ENCODE peak calls at places on chromosome 6, in four cellular contexts. W is left lung, I is A549, Q is astrocyte. Y is an unnamed sample.

GRCh38 chr6:157800420-157801237 is 22.4 kb upstream of the SNX9 start:
- DNase-seq in W (no peak), I (no peak), Q (peak), Y (peak)

GRCh38 chr6:80105972-80106417 is 476 bp upstream of the BCKDHB start:
- DNase-seq in W (no peak), I (no peak), Q (no peak), Y (no peak)

GRCh38 chr6:57004292-57004691 is 42.2 kb upstream of the KIAA1586 start:
- DNase-seq in W (peak), I (no peak), Q (no peak), Y (no peak)

GRCh38 chr6:53042112-53042511 is 23.1 kb upstream of the FBXO9 start:
- DNase-seq in W (no peak), I (peak), Q (peak), Y (peak)

GRCh38 chr6:14066782-14067406 is 50.7 kb upstream of the CD83 start:
- DNase-seq in W (no peak), I (peak), Q (peak), Y (peak)

GRCh38 chr6:137768935-137769334 is 98.1 kb upstream of the TNFAIP3 start:
- DNase-seq in W (no peak), I (no peak), Q (no peak), Y (no peak)

GRCh38 chr6:111230351-111231077 is 143.2 kb downstream of the SLC16A10 start:
- DNase-seq in W (no peak), I (no peak), Q (peak), Y (peak)

GRCh38 chr6:13372688-13373487 is 44.6 kb upstream of the TBC1D7 start:
- DNase-seq in W (no peak), I (no peak), Q (no peak), Y (no peak)

GRCh38 chr6:136113736-136114173 is 136.4 kb downstream of the MTFR2 start:
- DNase-seq in W (no peak), I (peak), Q (peak), Y (peak)

GRCh38 chr6:26016326-26017275 is 54.0 kb downstream of the TRIM38 start:
- DNase-seq in W (peak), I (no peak), Q (peak), Y (no peak)

GRCh38 chr6:26020983-26021349 is 58.4 kb downstream of the TRIM38 start:
- DNase-seq in W (peak), I (peak), Q (peak), Y (peak)

GRCh38 chr6:26019261-26019845 is 56.8 kb downstream of the TRIM38 start:
- DNase-seq in W (no peak), I (no peak), Q (no peak), Y (no peak)

GRCh38 chr6:26020291-26020982 is 57.8 kb downstream of the TRIM38 start:
- DNase-seq in W (peak), I (peak), Q (peak), Y (peak)

GRCh38 chr6:26017567-26017966 is 55.0 kb downstream of the TRIM38 start:
- DNase-seq in W (peak), I (no peak), Q (peak), Y (peak)
- H3K4me3 ChIP-seq in W (no peak), I (no peak), Q (peak), Y (peak)

GRCh38 chr6:92810913-92811312 is 608.4 kb downstream of the EPHA7 start:
- DNase-seq in W (no peak), I (peak), Q (no peak), Y (peak)
- TF ChIP-seq CTCF in W (peak), I (no peak), Q (peak), Y (peak)

GRCh38 chr6:41502607-41503434 is 43.4 kb upstream of the FOXP4 start:
- DNase-seq in W (no peak), I (no peak), Q (peak), Y (no peak)

GRCh38 chr6:41504526-41505021 is 41.6 kb upstream of the FOXP4 start:
- DNase-seq in W (no peak), I (no peak), Q (peak), Y (peak)

GRCh38 chr6:41503435-41503768 is 42.8 kb upstream of the FOXP4 start:
- DNase-seq in W (no peak), I (no peak), Q (no peak), Y (no peak)

GRCh38 chr6:41503841-41504525 is 42.2 kb upstream of the FOXP4 start:
- DNase-seq in W (no peak), I (peak), Q (peak), Y (peak)

DNA sequence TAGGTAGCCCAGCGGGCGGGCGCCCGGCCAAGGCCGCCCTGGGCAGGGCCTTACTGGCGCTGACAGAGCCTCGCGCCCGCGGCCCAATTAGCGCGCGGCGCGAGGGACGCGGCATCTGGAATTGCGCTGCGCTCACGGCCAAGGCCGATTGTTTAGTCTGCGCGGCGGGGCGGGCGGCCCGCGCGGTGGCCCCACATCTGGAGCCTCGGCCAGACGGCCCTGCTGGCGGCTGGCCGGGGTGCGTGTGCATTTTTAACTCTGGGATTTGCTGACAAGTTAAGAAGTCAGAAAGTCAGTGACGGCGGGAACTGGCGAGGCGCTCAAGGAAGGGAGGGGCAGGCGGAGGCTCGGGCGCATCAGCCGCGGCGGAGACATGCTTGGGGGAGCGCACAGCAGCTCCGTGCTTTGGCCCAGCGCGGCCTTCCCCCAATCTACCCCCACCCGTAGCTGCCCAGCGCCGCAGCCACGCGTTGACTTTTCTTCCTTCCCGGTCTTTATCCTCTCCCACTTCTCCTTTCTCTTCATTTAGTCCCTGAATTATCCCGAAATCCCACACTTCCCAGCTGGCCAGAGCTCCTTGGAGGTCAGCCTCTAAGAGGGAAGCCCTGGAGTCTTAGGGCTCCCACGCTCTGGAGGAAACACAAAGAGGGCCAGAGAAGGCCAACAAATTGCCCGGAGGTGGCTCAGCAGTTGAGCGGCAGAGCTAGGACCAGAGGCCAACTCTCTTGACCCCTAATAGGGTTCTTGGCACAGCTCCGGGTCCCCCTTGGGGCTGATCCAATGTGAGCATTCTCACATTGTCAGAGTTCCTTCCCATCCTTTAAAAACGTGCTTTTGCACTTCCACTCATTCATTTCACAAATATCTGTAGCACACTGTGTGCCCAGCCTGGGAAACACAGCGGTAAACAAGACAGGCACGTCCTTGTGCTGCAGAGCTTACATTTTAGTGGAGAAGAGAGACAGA is 40.8 kb upstream of the FOXP4 start:
- DNase-seq in W (peak), I (no peak), Q (peak), Y (peak)
- H3K4me3 ChIP-seq in W (peak), I (no peak), Q (no peak), Y (peak)

DNA sequence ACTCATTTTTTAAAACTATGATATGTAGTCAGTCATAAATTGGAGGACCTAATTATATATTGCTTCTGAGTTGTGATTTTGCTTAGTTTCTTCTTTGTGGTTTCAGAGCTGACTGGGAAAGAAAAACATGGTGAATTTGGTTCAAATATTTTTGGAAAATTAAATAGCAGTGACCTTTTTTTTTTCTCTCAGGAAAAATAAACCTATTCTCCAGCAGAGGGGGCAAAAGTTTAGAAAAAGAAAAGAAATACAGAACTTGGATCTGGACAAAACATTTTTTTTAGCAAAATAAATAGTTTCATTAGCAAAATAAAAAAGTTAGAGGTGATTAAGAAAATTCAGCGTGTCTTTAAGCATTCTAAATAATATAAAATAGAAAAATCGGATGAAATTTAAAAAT is 10.2 kb downstream of the COL10A1 start:
- DNase-seq in W (no peak), I (no peak), Q (no peak), Y (peak)
- TF ChIP-seq CTCF in W (no peak), I (peak), Q (peak), Y (peak)

DNA sequence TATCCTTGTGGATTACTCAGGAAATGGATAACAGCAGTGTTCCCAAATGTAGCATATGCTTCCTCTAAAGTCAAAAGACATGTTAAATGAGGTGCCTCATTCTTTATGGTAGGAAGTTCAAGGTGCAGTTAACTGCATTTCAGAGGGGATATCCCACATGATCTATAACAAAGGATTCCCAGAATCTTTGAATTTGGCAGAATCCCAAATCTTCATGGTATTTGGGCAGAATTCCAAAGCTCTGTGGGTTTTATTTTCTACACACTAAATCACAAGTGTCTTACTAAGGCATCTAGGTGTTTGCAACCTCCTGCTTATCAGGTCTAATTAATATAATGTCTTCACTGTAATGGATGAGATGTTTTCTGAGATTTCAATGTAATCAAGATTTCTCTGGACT is 364.3 kb upstream of the MAN1A1 start:
- DNase-seq in W (no peak), I (no peak), Q (no peak), Y (no peak)
- H3K4me3 ChIP-seq in W (no peak), I (no peak), Q (no peak), Y (no peak)

DNA sequence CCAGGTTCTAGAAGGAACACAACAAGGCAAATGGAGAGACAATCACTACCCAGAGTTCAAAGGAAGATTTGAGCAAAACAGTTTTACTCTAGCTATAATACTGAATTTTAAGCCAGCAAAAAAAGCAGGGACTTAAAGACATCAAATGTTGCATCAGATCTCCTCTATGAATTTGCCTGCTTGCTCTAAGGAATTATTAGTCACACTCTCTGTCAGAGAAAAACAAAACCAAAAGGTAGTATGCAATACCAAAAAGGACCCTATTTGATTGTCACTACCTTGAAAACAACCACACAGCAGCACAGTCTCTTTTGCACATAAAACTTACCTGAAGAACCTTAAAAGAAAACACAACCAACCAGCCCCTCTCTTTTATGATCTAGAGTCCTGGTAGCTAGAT is 46.3 kb downstream of the BTBD9 start:
- DNase-seq in W (no peak), I (no peak), Q (no peak), Y (peak)
- TF ChIP-seq CTCF in W (no peak), I (no peak), Q (no peak), Y (no peak)

GRCh38 chr6:28816909-28817807 is 106.6 kb downstream of the TRIM27 start:
- DNase-seq in W (no peak), I (peak), Q (peak), Y (peak)
- H3K4me3 ChIP-seq in W (no peak), I (peak), Q (peak), Y (peak)

GRCh38 chr6:124683507-124683906 is 278.7 kb upstream of the RNF217 start:
- DNase-seq in W (no peak), I (no peak), Q (no peak), Y (no peak)
- TF ChIP-seq CTCF in W (no peak), I (no peak), Q (no peak), Y (no peak)

DNA sequence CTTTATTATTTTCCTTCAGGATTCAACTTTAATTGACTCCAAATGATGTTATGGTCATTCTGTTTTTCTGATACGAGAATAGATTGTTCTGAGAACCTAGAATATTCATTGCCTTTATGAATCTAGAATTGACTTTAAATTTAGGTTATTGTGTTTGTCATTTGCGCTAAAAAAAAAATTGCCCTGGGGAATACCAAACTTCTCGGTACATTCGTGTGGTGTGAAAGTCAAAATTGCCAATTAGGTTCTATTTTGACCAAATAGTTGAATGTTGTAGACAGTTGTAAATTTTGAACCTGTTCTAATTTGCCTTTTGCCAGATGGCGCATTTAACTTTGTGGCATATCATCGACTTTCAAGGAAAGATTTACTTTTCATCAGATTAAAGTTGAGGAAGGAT is 3.0 kb downstream of the WTAP start:
- DNase-seq in W (no peak), I (no peak), Q (no peak), Y (no peak)
- H3K4me3 ChIP-seq in W (no peak), I (no peak), Q (no peak), Y (peak)

DNA sequence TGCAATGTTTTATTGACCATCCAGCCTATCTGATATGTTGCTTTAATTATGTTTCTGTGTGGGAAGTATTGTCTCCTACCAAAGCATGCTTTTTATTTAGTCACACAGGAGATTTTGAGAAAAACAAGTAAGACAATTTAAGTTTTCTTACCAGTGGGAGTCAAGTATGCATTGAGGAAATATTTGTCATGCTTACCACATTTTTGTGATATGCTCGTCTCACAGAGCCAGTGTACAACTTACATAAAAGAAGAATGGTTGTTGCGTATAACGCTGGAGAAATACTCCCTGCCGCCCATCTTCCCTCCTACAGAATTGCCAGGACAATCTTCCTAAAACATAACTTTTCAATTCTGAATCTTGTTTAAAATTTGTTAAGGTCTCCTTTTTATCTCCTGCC is 37.1 kb upstream of the FILIP1 start:
- DNase-seq in W (no peak), I (no peak), Q (peak), Y (peak)
- TF ChIP-seq CTCF in W (no peak), I (no peak), Q (no peak), Y (no peak)